ENCODE peak calls at places on chromosomes 2 and 18, in ten cellular contexts. One of them, this sample, is unnamed.

GRCh38 chr2:6975988-6976387 is 58.8 kb downstream of the RNF144A start:
- DNase-seq in neural progenitor cell: no peak
- DNase-seq in right cardiac atrium: no peak
- DNase-seq in Panc1: no peak
- DNase-seq in neuronal stem cell: no peak
- DNase-seq in osteoblast: no peak
- DNase-seq in colonic mucosa: no peak
- DNase-seq in HCT116: peak; percentile 15
- DNase-seq in SJSA1: no peak
- DNase-seq in dorsolateral prefrontal cortex: no peak
- DNase-seq in this sample: no peak

GRCh38 chr2:48328159-48328816 is 201.7 kb upstream of the STON1 start:
- DNase-seq in osteoblast: no peak
- DNase-seq in right cardiac atrium: no peak
- DNase-seq in Panc1: no peak
- DNase-seq in colonic mucosa: no peak
- DNase-seq in neuronal stem cell: no peak
- DNase-seq in HCT116: no peak
- DNase-seq in SJSA1: no peak
- DNase-seq in neural progenitor cell: no peak
- DNase-seq in dorsolateral prefrontal cortex: no peak
- DNase-seq in this sample: no peak

GRCh38 chr2:106037922-106038321 is 156.2 kb downstream of the UXS1 start:
- DNase-seq in neuronal stem cell: no peak
- DNase-seq in neural progenitor cell: no peak
- DNase-seq in colonic mucosa: no peak
- DNase-seq in HCT116: no peak
- DNase-seq in Panc1: no peak
- DNase-seq in right cardiac atrium: no peak
- DNase-seq in dorsolateral prefrontal cortex: no peak
- DNase-seq in osteoblast: no peak
- DNase-seq in SJSA1: no peak
- DNase-seq in this sample: no peak

GRCh38 chr18:51195602-51196115 is 1.8 kb downstream of the MEX3C start:
- DNase-seq in HCT116: peak; percentile 18
- DNase-seq in SJSA1: peak; percentile 50
- DNase-seq in Panc1: no peak
- DNase-seq in osteoblast: peak; percentile 61
- DNase-seq in neuronal stem cell: peak; percentile 68
- DNase-seq in neural progenitor cell: peak; percentile 87
- DNase-seq in colonic mucosa: peak; percentile 60
- DNase-seq in dorsolateral prefrontal cortex: no peak
- DNase-seq in right cardiac atrium: no peak
- DNase-seq in this sample: peak; percentile 45

GRCh38 chr2:128641421-128642095 is 322.9 kb upstream of the HS6ST1 start:
- DNase-seq in Panc1: no peak
- DNase-seq in neuronal stem cell: no peak
- DNase-seq in dorsolateral prefrontal cortex: no peak
- DNase-seq in HCT116: no peak
- DNase-seq in SJSA1: no peak
- DNase-seq in right cardiac atrium: no peak
- DNase-seq in osteoblast: peak; percentile 62
- DNase-seq in colonic mucosa: no peak
- DNase-seq in neural progenitor cell: no peak
- DNase-seq in this sample: no peak

GRCh38 chr2:161988589-161988988 is 85.4 kb downstream of the DPP4 start:
- DNase-seq in dorsolateral prefrontal cortex: no peak
- DNase-seq in osteoblast: no peak
- DNase-seq in neural progenitor cell: peak; percentile 29
- DNase-seq in colonic mucosa: no peak
- DNase-seq in SJSA1: no peak
- DNase-seq in Panc1: no peak
- DNase-seq in HCT116: no peak
- DNase-seq in right cardiac atrium: no peak
- DNase-seq in neuronal stem cell: no peak
- DNase-seq in this sample: no peak

GRCh38 chr18:61543518-61543917 is 210.3 kb downstream of the CDH20 start:
- DNase-seq in dorsolateral prefrontal cortex: no peak
- DNase-seq in Panc1: no peak
- DNase-seq in neuronal stem cell: no peak
- DNase-seq in colonic mucosa: no peak
- DNase-seq in osteoblast: no peak
- DNase-seq in right cardiac atrium: no peak
- DNase-seq in neural progenitor cell: no peak
- DNase-seq in HCT116: no peak
- DNase-seq in SJSA1: no peak
- DNase-seq in this sample: no peak

GRCh38 chr2:130825231-130825971 is 11.3 kb upstream of the ARHGEF4 start:
- DNase-seq in right cardiac atrium: no peak
- DNase-seq in dorsolateral prefrontal cortex: peak; percentile 80
- DNase-seq in osteoblast: peak; percentile 67
- DNase-seq in HCT116: no peak
- DNase-seq in neural progenitor cell: no peak
- DNase-seq in colonic mucosa: no peak
- DNase-seq in SJSA1: no peak
- DNase-seq in neuronal stem cell: no peak
- DNase-seq in Panc1: no peak
- DNase-seq in this sample: no peak

GRCh38 chr2:199465988-199466703 is 8.4 kb upstream of the SATB2 start:
- DNase-seq in colonic mucosa: peak; percentile 60
- DNase-seq in SJSA1: no peak
- DNase-seq in neural progenitor cell: peak; percentile 28
- DNase-seq in HCT116: no peak
- DNase-seq in osteoblast: peak; percentile 81
- DNase-seq in neuronal stem cell: peak; percentile 8
- DNase-seq in right cardiac atrium: no peak
- DNase-seq in Panc1: no peak
- DNase-seq in dorsolateral prefrontal cortex: no peak
- DNase-seq in this sample: no peak

GRCh38 chr18:13017247-13017875 is 26.2 kb downstream of the CEP192 start:
- DNase-seq in colonic mucosa: no peak
- DNase-seq in right cardiac atrium: no peak
- DNase-seq in dorsolateral prefrontal cortex: no peak
- DNase-seq in SJSA1: no peak
- DNase-seq in HCT116: no peak
- DNase-seq in Panc1: no peak
- DNase-seq in neuronal stem cell: no peak
- DNase-seq in osteoblast: no peak
- DNase-seq in neural progenitor cell: no peak
- DNase-seq in this sample: no peak

GRCh38 chr2:95270541-95271081 is 3.6 kb upstream of the PROM2 start:
- DNase-seq in Panc1: no peak
- DNase-seq in dorsolateral prefrontal cortex: peak; percentile 4
- DNase-seq in right cardiac atrium: no peak
- DNase-seq in colonic mucosa: peak; percentile 13
- DNase-seq in SJSA1: no peak
- DNase-seq in HCT116: no peak
- DNase-seq in neuronal stem cell: no peak
- DNase-seq in osteoblast: peak; percentile 71
- DNase-seq in neural progenitor cell: no peak
- DNase-seq in this sample: no peak

GRCh38 chr2:111705711-111706323 is 178.2 kb downstream of the ANAPC1 start:
- DNase-seq in dorsolateral prefrontal cortex: no peak
- DNase-seq in colonic mucosa: no peak
- DNase-seq in neuronal stem cell: peak; percentile 65
- DNase-seq in Panc1: peak; percentile 96
- DNase-seq in HCT116: peak; percentile 86
- DNase-seq in neural progenitor cell: peak; percentile 90
- DNase-seq in SJSA1: peak; percentile 71
- DNase-seq in right cardiac atrium: no peak
- DNase-seq in osteoblast: no peak
- DNase-seq in this sample: peak; percentile 57

GRCh38 chr2:70367722-70368323 is 66.0 kb upstream of the FAM136A start:
- DNase-seq in neuronal stem cell: peak; percentile 15
- DNase-seq in colonic mucosa: peak; percentile 66
- DNase-seq in right cardiac atrium: no peak
- DNase-seq in osteoblast: no peak
- DNase-seq in dorsolateral prefrontal cortex: no peak
- DNase-seq in HCT116: peak; percentile 15
- DNase-seq in Panc1: no peak
- DNase-seq in SJSA1: no peak
- DNase-seq in neural progenitor cell: peak; percentile 28
- DNase-seq in this sample: peak; percentile 63

GRCh38 chr2:228917195-228917594 is 353.9 kb downstream of the PID1 start:
- DNase-seq in right cardiac atrium: no peak
- DNase-seq in Panc1: no peak
- DNase-seq in SJSA1: no peak
- DNase-seq in neuronal stem cell: no peak
- DNase-seq in colonic mucosa: no peak
- DNase-seq in neural progenitor cell: no peak
- DNase-seq in HCT116: no peak
- DNase-seq in dorsolateral prefrontal cortex: no peak
- DNase-seq in osteoblast: no peak
- DNase-seq in this sample: no peak

GRCh38 chr2:24642351-24642750 is 150.8 kb downstream of the PTRHD1 start:
- DNase-seq in neural progenitor cell: no peak
- DNase-seq in HCT116: no peak
- DNase-seq in Panc1: no peak
- DNase-seq in neuronal stem cell: no peak
- DNase-seq in osteoblast: no peak
- DNase-seq in dorsolateral prefrontal cortex: no peak
- DNase-seq in SJSA1: no peak
- DNase-seq in colonic mucosa: no peak
- DNase-seq in right cardiac atrium: no peak
- DNase-seq in this sample: no peak

DNA sequence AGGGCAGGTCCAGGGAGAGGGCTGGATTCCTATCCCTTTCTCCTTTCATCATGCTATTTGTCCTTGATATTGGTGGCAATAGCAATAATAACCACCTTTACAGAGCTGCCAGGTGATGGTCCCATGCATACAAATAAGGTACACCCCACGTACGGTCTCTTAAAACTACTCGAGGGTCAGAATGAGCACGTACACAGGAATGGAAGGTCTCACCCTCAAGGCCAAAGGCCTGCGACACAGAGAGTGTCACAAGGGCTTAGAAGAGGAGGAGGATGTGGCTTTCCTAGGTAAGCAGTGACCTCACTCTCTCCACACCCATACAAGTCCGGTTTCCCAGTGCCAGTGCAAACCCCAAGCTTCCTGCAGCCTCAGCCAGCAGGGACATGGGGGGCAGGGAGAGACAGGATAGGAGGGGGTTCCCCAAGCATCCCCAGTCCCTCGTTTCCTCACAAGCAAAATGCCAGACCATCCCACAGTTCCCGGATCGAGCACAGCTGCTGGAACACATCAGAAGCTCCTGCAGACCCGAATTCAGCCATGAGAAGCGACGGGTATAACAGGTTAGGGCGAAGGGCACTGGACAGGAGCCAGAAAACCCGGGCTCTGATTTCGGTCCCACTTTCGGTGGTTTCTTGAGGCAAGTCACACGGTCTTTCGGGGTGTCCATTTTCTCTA is 49.2 kb downstream of the PLB1 start:
- DNase-seq in SJSA1: no peak
- DNase-seq in HCT116: no peak
- DNase-seq in osteoblast: peak; percentile 54
- DNase-seq in right cardiac atrium: no peak
- DNase-seq in neural progenitor cell: no peak
- DNase-seq in dorsolateral prefrontal cortex: no peak
- DNase-seq in colonic mucosa: peak; percentile 79
- DNase-seq in neuronal stem cell: no peak
- DNase-seq in Panc1: no peak
- DNase-seq in this sample: no peak
- H3K27ac ChIP-seq in SJSA1: no peak overlapping the region
- H3K27ac ChIP-seq in HCT116: no peak overlapping the region
- H3K27ac ChIP-seq in osteoblast: no peak overlapping the region
- H3K27ac ChIP-seq in right cardiac atrium: no peak overlapping the region
- H3K27ac ChIP-seq in neural progenitor cell: no peak overlapping the region
- H3K27ac ChIP-seq in dorsolateral prefrontal cortex: no peak overlapping the region
- H3K27ac ChIP-seq in colonic mucosa: peak overlapping the region; percentile 59
- H3K27ac ChIP-seq in neuronal stem cell: no peak overlapping the region
- H3K27ac ChIP-seq in Panc1: no peak overlapping the region
- H3K27ac ChIP-seq in this sample: peak overlapping the region; percentile 76

DNA sequence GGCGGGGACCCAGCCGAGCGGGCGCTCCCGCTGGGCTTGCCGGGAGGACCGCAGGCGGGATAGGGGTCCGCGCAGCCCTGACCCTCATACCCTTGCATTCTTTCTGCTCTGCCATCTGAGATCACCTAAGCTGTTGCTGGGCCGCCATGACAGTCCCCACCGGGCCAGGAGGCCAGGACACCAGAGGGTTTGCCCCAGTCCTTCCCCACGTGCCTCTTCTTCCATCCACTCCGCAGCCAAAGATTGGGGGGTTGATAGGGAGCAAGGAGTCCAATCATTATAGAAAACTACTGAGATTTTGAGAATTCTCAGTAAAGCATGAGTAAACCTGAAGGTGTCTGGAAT is 451 bp upstream of the GRB14 start:
- DNase-seq in Panc1: no peak
- DNase-seq in HCT116: no peak
- DNase-seq in SJSA1: no peak
- DNase-seq in colonic mucosa: no peak
- DNase-seq in neuronal stem cell: no peak
- DNase-seq in dorsolateral prefrontal cortex: no peak
- DNase-seq in neural progenitor cell: no peak
- DNase-seq in right cardiac atrium: no peak
- DNase-seq in osteoblast: no peak
- DNase-seq in this sample: no peak
- H3K27me3 ChIP-seq in Panc1: peaks cover 28% of the 10 kb centered on the region
- H3K27me3 ChIP-seq in HCT116: no peaks in the 10 kb centered on the region
- H3K27me3 ChIP-seq in SJSA1: peaks cover 11% of the 10 kb centered on the region
- H3K27me3 ChIP-seq in colonic mucosa: no peaks in the 10 kb centered on the region
- H3K27me3 ChIP-seq in neuronal stem cell: no peaks in the 10 kb centered on the region
- H3K27me3 ChIP-seq in dorsolateral prefrontal cortex: no peaks in the 10 kb centered on the region
- H3K27me3 ChIP-seq in neural progenitor cell: no peaks in the 10 kb centered on the region
- H3K27me3 ChIP-seq in right cardiac atrium: no peaks in the 10 kb centered on the region
- H3K27me3 ChIP-seq in osteoblast: no peaks in the 10 kb centered on the region
- H3K27me3 ChIP-seq in this sample: no peaks in the 10 kb centered on the region

GRCh38 chr18:27861539-27861938 is 315.4 kb downstream of the CDH2 start:
- DNase-seq in colonic mucosa: no peak
- DNase-seq in osteoblast: no peak
- DNase-seq in HCT116: no peak
- DNase-seq in neural progenitor cell: no peak
- DNase-seq in SJSA1: no peak
- DNase-seq in right cardiac atrium: no peak
- DNase-seq in dorsolateral prefrontal cortex: no peak
- DNase-seq in Panc1: no peak
- DNase-seq in neuronal stem cell: no peak
- DNase-seq in this sample: no peak
- H3K27ac ChIP-seq in colonic mucosa: no peak overlapping the region
- H3K27ac ChIP-seq in osteoblast: no peak overlapping the region
- H3K27ac ChIP-seq in HCT116: no peak overlapping the region
- H3K27ac ChIP-seq in neural progenitor cell: no peak overlapping the region
- H3K27ac ChIP-seq in SJSA1: no peak overlapping the region
- H3K27ac ChIP-seq in right cardiac atrium: no peak overlapping the region
- H3K27ac ChIP-seq in dorsolateral prefrontal cortex: no peak overlapping the region
- H3K27ac ChIP-seq in Panc1: no peak overlapping the region
- H3K27ac ChIP-seq in neuronal stem cell: no peak overlapping the region
- H3K27ac ChIP-seq in this sample: peak overlapping the region; percentile 93

DNA sequence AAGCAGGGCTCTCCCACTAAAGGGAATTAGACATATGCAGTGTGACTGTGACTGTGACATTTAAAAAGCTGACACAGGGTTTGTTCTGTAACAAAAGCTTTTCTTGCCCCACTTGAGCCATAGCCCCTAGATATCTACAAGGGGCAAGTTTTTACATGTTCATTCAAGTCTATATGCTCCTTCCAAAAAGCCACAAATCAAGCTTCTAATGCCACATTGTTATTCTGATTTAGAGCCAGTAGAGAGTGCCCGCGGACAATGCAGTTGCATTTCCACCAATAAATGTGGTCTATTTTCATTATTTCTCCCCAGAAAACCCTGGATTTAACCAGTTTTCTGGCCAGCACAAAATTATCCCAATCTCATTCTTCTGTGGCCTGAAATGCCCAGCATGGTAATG is 9.9 kb downstream of the ARHGAP25 start:
- DNase-seq in colonic mucosa: peak; percentile 5
- DNase-seq in Panc1: no peak
- DNase-seq in osteoblast: no peak
- DNase-seq in neuronal stem cell: no peak
- DNase-seq in dorsolateral prefrontal cortex: no peak
- DNase-seq in HCT116: no peak
- DNase-seq in SJSA1: no peak
- DNase-seq in right cardiac atrium: no peak
- DNase-seq in neural progenitor cell: no peak
- DNase-seq in this sample: no peak
- H3K27me3 ChIP-seq in colonic mucosa: no peaks in the 10 kb centered on the region
- H3K27me3 ChIP-seq in Panc1: no peaks in the 10 kb centered on the region
- H3K27me3 ChIP-seq in osteoblast: peaks cover 25% of the 10 kb centered on the region
- H3K27me3 ChIP-seq in neuronal stem cell: peaks cover 2% of the 10 kb centered on the region
- H3K27me3 ChIP-seq in dorsolateral prefrontal cortex: no peaks in the 10 kb centered on the region
- H3K27me3 ChIP-seq in HCT116: no peaks in the 10 kb centered on the region
- H3K27me3 ChIP-seq in SJSA1: no peaks in the 10 kb centered on the region
- H3K27me3 ChIP-seq in right cardiac atrium: no peaks in the 10 kb centered on the region
- H3K27me3 ChIP-seq in neural progenitor cell: no peaks in the 10 kb centered on the region
- H3K27me3 ChIP-seq in this sample: no peaks in the 10 kb centered on the region